ENCODE peak calls at places on chromosome 15, in four cellular contexts. D is WERI-Rb-1, F is A549, K is AG10803. L is an unnamed sample.

GRCh38 chr15:90266485-90266884 is 1.0 kb downstream of the NGRN start:
- DNase-seq in D (no peak), F (no peak), K (peak; percentile 24), L (peak; percentile 40)

GRCh38 chr15:89776274-89777072 is at the start of gene MESP2:
- DNase-seq in K (peak; percentile 76), F (peak; percentile 90), D (no peak), L (peak; percentile 76)

GRCh38 chr15:74402337-74402839 is 31.4 kb downstream of the SEMA7A start:
- DNase-seq in K (no peak), F (no peak), D (no peak), L (no peak)

GRCh38 chr15:61518191-61518950 is 289.3 kb upstream of the RORA start:
- DNase-seq in F (peak; percentile 9), D (no peak), K (peak; percentile 29), L (no peak)

GRCh38 chr15:69780981-69781380 is 316.7 kb downstream of the TLE3 start:
- DNase-seq in F (no peak), D (no peak), K (no peak), L (no peak)

GRCh38 chr15:29938701-29939340 is 116.6 kb upstream of the TJP1 start:
- DNase-seq in D (no peak), F (no peak), K (no peak), L (no peak)

GRCh38 chr15:65595960-65596359 is 15.0 kb downstream of the INTS14 start:
- DNase-seq in D (peak; percentile 18), F (peak; percentile 53), K (no peak), L (peak; percentile 12)

GRCh38 chr15:31062310-31062964 is 39.1 kb downstream of the TRPM1 start:
- DNase-seq in D (no peak), F (no peak), K (peak; percentile 86), L (no peak)

GRCh38 chr15:25618161-25618560 is 179.3 kb upstream of the UBE3A start:
- DNase-seq in F (no peak), K (no peak), D (no peak), L (no peak)

GRCh38 chr15:35717721-35718120 is 171.8 kb upstream of the DPH6 start:
- DNase-seq in D (no peak), F (no peak), K (no peak), L (no peak)

GRCh38 chr15:94168250-94168649 is 63.1 kb upstream of the MCTP2 start:
- DNase-seq in K (no peak), F (peak; percentile 14), D (no peak), L (no peak)

GRCh38 chr15:62676891-62677290 is 365.7 kb upstream of the TPM1 start:
- DNase-seq in D (no peak), K (no peak), F (no peak), L (no peak)

GRCh38 chr15:65824031-65824743 is 32.1 kb upstream of the DENND4A start:
- DNase-seq in D (peak; percentile 59), K (peak; percentile 64), F (peak; percentile 82), L (peak; percentile 75)

GRCh38 chr15:101560722-101561583 is 71.4 kb upstream of the PCSK6 start:
- DNase-seq in D (no peak), F (no peak), K (no peak), L (no peak)

GRCh38 chr15:70802629-70803028 is 39.3 kb upstream of the UACA start:
- DNase-seq in F (peak; percentile 44), K (peak; percentile 79), D (no peak), L (peak; percentile 63)

GRCh38 chr15:57437564-57437963 is 61.3 kb downstream of the CGNL1 start:
- DNase-seq in F (no peak), D (no peak), K (no peak), L (no peak)

GRCh38 chr15:69472575-69472974 is 20.0 kb downstream of the RPLP1 start:
- DNase-seq in D (no peak), F (no peak), K (no peak), L (no peak)

GRCh38 chr15:85879334-85880163 is 84.8 kb upstream of the KLHL25 start:
- DNase-seq in K (peak; percentile 88), F (peak; percentile 28), D (peak; percentile 20), L (no peak)

GRCh38 chr15:35657679-35658201 is 111.8 kb upstream of the DPH6 start:
- DNase-seq in D (no peak), K (peak; percentile 57), F (no peak), L (peak; percentile 58)

GRCh38 chr15:48603123-48603500 is 42.4 kb downstream of the FBN1 start:
- DNase-seq in F (no peak), D (no peak), K (no peak), L (no peak)

GRCh38 chr15:45648521-45649200 is 13.8 kb downstream of the SQOR start:
- DNase-seq in F (peak; percentile 42), D (no peak), K (peak; percentile 60), L (peak; percentile 73)

GRCh38 chr15:70035719-70036077 is 62.0 kb downstream of the TLE3 start:
- DNase-seq in K (no peak), F (no peak), D (no peak), L (no peak)

GRCh38 chr15:73694419-73694818 is 10.2 kb downstream of the CD276 start:
- DNase-seq in F (no peak), D (no peak), K (no peak), L (peak; percentile 69)

GRCh38 chr15:56783156-56783856 is 50.0 kb upstream of the ZNF280D start:
- DNase-seq in D (no peak), K (no peak), F (no peak), L (no peak)

GRCh38 chr15:81596159-81596865 is 222.3 kb upstream of the TMC3 start:
- DNase-seq in K (no peak), F (no peak), D (no peak), L (no peak)

GRCh38 chr15:88624156-88624970 is 3.2 kb downstream of the AEN start:
- DNase-seq in D (no peak), F (no peak), K (peak; percentile 38), L (peak; percentile 65)

GRCh38 chr15:37880009-37880834 is 54.2 kb upstream of the TMCO5A start:
- DNase-seq in F (peak; percentile 22), K (peak; percentile 63), D (peak; percentile 74), L (peak; percentile 79)

GRCh38 chr15:97688177-97688576 is 272.3 kb upstream of the ARRDC4 start:
- DNase-seq in F (no peak), K (no peak), D (no peak), L (no peak)

GRCh38 chr15:90101130-90101968 is 919 bp downstream of the IDH2 start:
- DNase-seq in D (peak; percentile 36), F (no peak), K (peak; percentile 25), L (peak; percentile 19)

GRCh38 chr15:60798821-60799220 is 319.9 kb upstream of the ICE2 start:
- DNase-seq in F (no peak), K (peak; percentile 82), D (no peak), L (peak; percentile 72)

GRCh38 chr15:53539878-53540277 is 219.6 kb downstream of the WDR72 start:
- DNase-seq in D (no peak), F (no peak), K (no peak), L (no peak)
- H3K4me3 ChIP-seq in D (no peak overlapping the region), F (no peak overlapping the region), K (no peak overlapping the region), L (no peak overlapping the region)

GRCh38 chr15:67833504-67834248 is 6.2 kb downstream of the RNU6-1 start:
- DNase-seq in F (peak; percentile 48), K (no peak), D (peak; percentile 72), L (no peak)
- TF ChIP-seq CTCF in F (peak; percentile 55), K (peak; percentile 42), D (peak; percentile 54), L (peak; percentile 57)

DNA sequence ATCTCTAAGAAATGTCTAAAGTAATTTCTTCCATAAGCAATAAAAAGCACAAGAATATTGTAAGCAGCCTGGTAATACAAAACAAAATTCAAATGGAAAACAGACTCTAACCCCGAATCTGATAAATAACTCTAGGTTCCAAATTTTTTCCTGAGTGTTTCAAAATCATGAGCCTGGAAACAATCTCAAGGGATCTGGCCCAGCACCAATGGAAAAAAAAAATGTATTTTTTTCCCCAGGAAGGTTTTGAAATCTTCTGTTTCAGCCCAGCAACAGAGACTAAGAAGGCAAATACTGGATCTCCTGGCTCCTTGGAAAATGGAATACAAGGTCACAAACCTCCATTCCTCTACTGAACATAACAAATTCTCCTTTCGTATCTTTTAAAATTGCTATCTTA is 13.0 kb downstream of the TBC1D2B start:
- DNase-seq in D (no peak), K (peak; percentile 87), F (no peak), L (peak; percentile 92)
- H3K4me3 ChIP-seq in D (no peak overlapping the region), K (no peak overlapping the region), F (no peak overlapping the region), L (no peak overlapping the region)

GRCh38 chr15:40306908-40307307 is 827 bp downstream of the PLCB2 start:
- DNase-seq in K (no peak), D (no peak), F (no peak), L (no peak)
- TF ChIP-seq CTCF in K (no peak), D (no peak), F (no peak), L (no peak)

GRCh38 chr15:59491062-59491461 is 53.1 kb downstream of the FAM81A start:
- DNase-seq in D (no peak), K (no peak), F (no peak), L (peak; percentile 12)

GRCh38 chr15:59492389-59493377 is 54.7 kb downstream of the FAM81A start:
- DNase-seq in D (peak; percentile 47), K (peak; percentile 64), F (peak; percentile 81), L (peak; percentile 82)
- H3K4me3 ChIP-seq in D (no peak overlapping the region), K (no peak overlapping the region), F (no peak overlapping the region), L (no peak overlapping the region)

DNA sequence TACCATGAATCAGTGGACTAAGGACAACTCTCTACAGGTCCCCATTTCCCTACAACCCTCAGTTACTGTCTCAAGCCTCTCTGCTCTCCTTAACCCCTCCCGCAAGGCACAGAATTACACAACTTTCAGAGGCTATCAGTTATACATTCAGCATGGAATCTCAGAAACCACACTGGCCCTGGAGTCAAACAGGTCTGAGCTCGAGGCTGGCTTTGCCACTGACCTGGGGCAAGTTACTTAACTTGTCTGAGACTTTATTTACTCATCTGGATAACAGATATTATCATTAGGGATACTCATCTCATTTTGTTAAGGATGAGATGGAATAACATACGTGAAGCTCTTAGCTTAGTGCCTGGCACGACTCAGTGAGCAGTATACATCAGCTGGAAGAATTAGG is 95.2 kb downstream of the WDR76 start:
- DNase-seq in D (no peak), F (no peak), K (no peak), L (peak; percentile 45)
- TF ChIP-seq CTCF in D (no peak), F (no peak), K (no peak), L (no peak)

DNA sequence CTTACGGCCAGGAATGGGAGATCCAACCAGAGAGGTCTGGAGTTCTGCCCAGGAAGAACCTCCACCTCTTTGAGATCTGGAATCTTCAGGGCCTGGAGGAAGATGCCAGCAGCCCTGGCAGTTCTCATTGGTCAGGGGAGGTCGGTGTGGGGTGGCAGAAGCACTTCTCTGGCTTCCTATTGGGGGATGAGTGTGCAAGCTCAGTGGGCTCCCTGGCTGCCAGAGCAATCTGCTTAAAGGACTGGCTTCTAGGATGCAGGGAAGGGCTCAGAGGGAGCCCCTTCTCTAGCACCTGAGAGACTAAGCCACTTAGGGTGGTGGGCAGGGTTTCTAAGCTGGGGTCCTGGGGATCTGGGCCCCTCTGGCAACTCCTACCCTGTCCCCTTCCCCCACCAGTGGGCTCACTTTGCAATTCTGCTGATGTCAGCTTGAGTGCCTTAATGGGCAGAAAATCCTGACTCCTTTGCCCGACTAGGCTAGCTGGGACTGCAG is 24.4 kb downstream of the SNX33 start:
- DNase-seq in F (no peak), K (no peak), D (peak; percentile 49), L (peak; percentile 42)
- H3K4me3 ChIP-seq in F (no peak overlapping the region), K (no peak overlapping the region), D (no peak overlapping the region), L (no peak overlapping the region)

DNA sequence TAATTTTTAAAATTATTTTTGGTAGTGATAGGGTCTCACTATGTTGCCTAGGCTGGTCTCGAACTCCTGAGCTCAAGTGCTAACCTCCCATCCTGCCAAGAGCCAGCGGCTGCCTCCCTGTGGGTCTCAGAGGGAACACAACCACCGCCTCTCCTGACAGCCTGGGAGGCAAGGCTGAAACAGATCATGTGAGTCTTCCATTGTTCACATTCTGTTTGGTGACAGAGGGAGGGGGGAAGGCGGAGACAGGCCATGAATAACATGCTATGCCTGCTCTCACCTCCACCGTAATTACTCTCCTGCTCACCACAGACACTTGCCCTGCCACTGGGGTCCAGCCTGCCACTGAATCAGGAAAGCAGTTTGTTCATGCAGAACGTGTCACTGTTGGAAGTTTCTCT is 78.3 kb upstream of the RASGRF1 start:
- DNase-seq in D (no peak), K (no peak), F (peak; percentile 48), L (peak; percentile 51)
- TF ChIP-seq CTCF in D (no peak), K (no peak), F (no peak), L (peak; percentile 26)

L was measured in fibroblast of the aortic adventitia.